ENCODE peak calls at places on chromosomes 4 and X, in nine cellular contexts. N is colonic mucosa, F is heart left ventricle, D is fibroblast of lung, C is transverse colon, J is stomach, O is tibial artery, M is upper lobe of left lung, S is GM12878. K is an unnamed sample.

GRCh38 chrX:68045008-68045577 is 388.2 kb downstream of the OPHN1 start:
- DNase-seq in D (no peak), M (no peak), S (no peak), J (no peak), F (no peak), O (no peak), C (no peak), N (no peak), K (no peak)

GRCh38 chrX:108735680-108736508 is 469 bp downstream of the IRS4 start:
- DNase-seq in J (no peak), N (no peak), O (no peak), F (no peak), S (no peak), D (peak; percentile 1), C (no peak), M (no peak), K (no peak)

GRCh38 chrX:21745756-21746155 is 12.2 kb downstream of the SMPX start:
- DNase-seq in F (no peak), O (peak; percentile 27), D (peak; percentile 40), M (no peak), N (peak; percentile 47), S (no peak), C (peak; percentile 28), J (peak; percentile 36), K (peak; percentile 52)

GRCh38 chr4:109298279-109299010 is 4.0 kb downstream of the COL25A1 start:
- DNase-seq in C (no peak), N (no peak), S (no peak), F (no peak), O (no peak), J (no peak), M (no peak), D (peak; percentile 11), K (no peak)

GRCh38 chr4:125520258-125520990 is 205.7 kb downstream of the FAT4 start:
- DNase-seq in D (peak; percentile 14), J (no peak), F (no peak), O (no peak), S (no peak), C (no peak), M (no peak), N (no peak), K (no peak)

GRCh38 chrX:150944233-150944632 is 38.9 kb upstream of the HMGB3 start:
- DNase-seq in C (no peak), F (no peak), S (no peak), O (no peak), M (no peak), D (no peak), N (no peak), J (no peak), K (no peak)

GRCh38 chrX:12269484-12269883 is 131.2 kb downstream of the FRMPD4 start:
- DNase-seq in C (no peak), O (no peak), J (no peak), D (no peak), N (no peak), M (no peak), F (no peak), S (no peak), K (no peak)

GRCh38 chrX:38318606-38319005 is 8.7 kb downstream of the RPGR start:
- DNase-seq in F (no peak), S (no peak), D (no peak), C (no peak), J (no peak), M (no peak), N (no peak), O (no peak), K (no peak)

DNA sequence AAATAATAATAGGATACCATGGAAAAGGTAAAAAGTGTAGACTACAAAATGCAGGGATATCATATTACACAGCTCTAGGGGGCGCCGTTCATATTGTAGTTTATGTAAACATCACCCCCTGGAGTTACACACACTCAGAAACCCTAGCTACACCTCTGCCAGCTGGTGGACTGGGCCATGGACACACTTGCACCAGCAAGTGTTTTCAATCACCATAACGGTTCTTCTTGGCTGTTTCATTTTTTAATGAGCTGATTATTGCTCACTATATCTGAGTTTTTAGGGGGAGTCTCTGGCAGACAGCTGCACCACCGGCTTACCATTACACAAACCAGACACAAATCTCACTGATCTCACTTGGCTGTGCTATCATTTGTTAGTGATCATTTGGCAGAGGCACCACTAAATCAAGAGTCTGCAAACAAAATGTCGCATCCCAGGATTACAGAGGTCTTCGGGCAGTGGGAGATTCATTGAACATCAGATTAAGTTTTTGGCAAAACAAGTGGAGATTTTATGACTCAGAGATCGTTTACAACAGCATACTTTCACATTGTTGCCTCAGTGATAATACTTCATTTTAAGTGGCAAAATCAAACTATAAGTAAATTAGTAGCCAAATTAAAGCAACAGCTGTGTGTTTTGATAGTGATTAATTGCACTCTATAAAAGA is 185.7 kb downstream of the UNC5C start:
- DNase-seq in C (no peak), D (peak; percentile 30), N (peak; percentile 19), F (no peak), S (no peak), O (no peak), J (no peak), M (no peak), K (peak; percentile 32)
- TF ChIP-seq CTCF in C (no peak), D (no peak), N (no peak), F (no peak), S (no peak), O (no peak), J (no peak), M (no peak), K (peak; percentile 48)

GRCh38 chrX:132745593-132745992 is 212.8 kb downstream of the HS6ST2 start:
- DNase-seq in O (no peak), S (no peak), M (no peak), D (no peak), J (no peak), N (no peak), F (no peak), C (no peak), K (no peak)

GRCh38 chrX:132744470-132744869 is 214.0 kb downstream of the HS6ST2 start:
- DNase-seq in S (no peak), F (no peak), N (no peak), M (no peak), C (no peak), O (no peak), D (no peak), J (no peak), K (no peak)

GRCh38 chrX:132740316-132741123 is 217.9 kb downstream of the HS6ST2 start:
- DNase-seq in M (no peak), D (peak; percentile 12), F (no peak), N (no peak), C (no peak), J (no peak), O (no peak), S (no peak), K (peak; percentile 32)

GRCh38 chrX:132741706-132742105 is 216.7 kb downstream of the HS6ST2 start:
- DNase-seq in N (no peak), M (no peak), S (no peak), J (no peak), D (peak; percentile 14), C (no peak), O (no peak), F (no peak), K (peak; percentile 7)

DNA sequence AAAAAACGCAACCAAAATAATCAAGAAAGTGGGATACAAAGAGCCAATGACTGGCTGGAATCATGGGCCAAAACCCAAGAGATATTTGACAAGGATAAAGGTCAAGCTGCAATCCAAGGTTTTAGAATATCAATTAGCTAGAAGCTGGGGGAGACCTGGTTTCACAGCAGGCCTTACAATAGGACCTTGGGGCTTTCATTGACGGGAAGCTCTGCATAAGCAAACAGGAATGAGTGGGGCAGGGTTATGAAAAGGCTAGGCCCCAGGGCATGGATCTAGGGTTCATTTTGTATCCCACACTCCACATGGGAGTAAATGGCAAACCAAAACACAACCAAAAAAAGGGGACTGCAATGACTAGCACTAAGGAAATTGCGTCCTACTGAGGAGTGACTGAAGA is 215.3 kb downstream of the HS6ST2 start:
- DNase-seq in O (no peak), D (no peak), C (no peak), M (no peak), J (no peak), F (no peak), N (no peak), S (no peak), K (no peak)
- H3K27me3 ChIP-seq in O (no peaks in the 10 kb centered on the region), D (no peaks in the 10 kb centered on the region), C (no peaks in the 10 kb centered on the region), M (no peaks in the 10 kb centered on the region), J (peaks cover 15% of the 10 kb centered on the region), F (no peaks in the 10 kb centered on the region), N (no peaks in the 10 kb centered on the region), S (no peaks in the 10 kb centered on the region), K (no peaks in the 10 kb centered on the region)

GRCh38 chr4:59772740-59773139 is 1427.4 kb upstream of the ADGRL3 start:
- DNase-seq in S (no peak), C (no peak), F (no peak), O (no peak), M (no peak), J (no peak), D (no peak), N (no peak), K (no peak)
- H3K4me1 ChIP-seq in S (no peaks in the 10 kb centered on the region), C (no peaks in the 10 kb centered on the region), F (no peaks in the 10 kb centered on the region), O (no peaks in the 10 kb centered on the region), M (no peaks in the 10 kb centered on the region), J (no peaks in the 10 kb centered on the region), D (no peaks in the 10 kb centered on the region), N (no peaks in the 10 kb centered on the region), K (no peaks in the 10 kb centered on the region)

GRCh38 chr4:102500371-102501175 is 586 bp upstream of the NFKB1 start:
- DNase-seq in C (peak; percentile 52), M (peak; percentile 58), O (peak; percentile 52), N (peak; percentile 62), J (peak; percentile 50), S (no peak), D (peak; percentile 58), F (peak; percentile 70), K (peak; percentile 33)

GRCh38 chr4:102503301-102503746 is 2.2 kb downstream of the NFKB1 start:
- DNase-seq in O (no peak), F (no peak), D (no peak), M (no peak), C (no peak), N (no peak), J (no peak), S (no peak), K (no peak)

GRCh38 chr4:102501176-102501634 is at the start of gene NFKB1:
- DNase-seq in N (peak; percentile 69), C (peak; percentile 73), O (peak; percentile 79), D (peak; percentile 76), S (peak; percentile 55), J (peak; percentile 73), M (peak; percentile 79), F (peak; percentile 77), K (peak; percentile 69)

GRCh38 chr4:102503831-102504786 is 3.0 kb downstream of the NFKB1 start:
- DNase-seq in C (no peak), F (no peak), D (no peak), O (no peak), J (no peak), S (no peak), M (no peak), N (no peak), K (no peak)

DNA sequence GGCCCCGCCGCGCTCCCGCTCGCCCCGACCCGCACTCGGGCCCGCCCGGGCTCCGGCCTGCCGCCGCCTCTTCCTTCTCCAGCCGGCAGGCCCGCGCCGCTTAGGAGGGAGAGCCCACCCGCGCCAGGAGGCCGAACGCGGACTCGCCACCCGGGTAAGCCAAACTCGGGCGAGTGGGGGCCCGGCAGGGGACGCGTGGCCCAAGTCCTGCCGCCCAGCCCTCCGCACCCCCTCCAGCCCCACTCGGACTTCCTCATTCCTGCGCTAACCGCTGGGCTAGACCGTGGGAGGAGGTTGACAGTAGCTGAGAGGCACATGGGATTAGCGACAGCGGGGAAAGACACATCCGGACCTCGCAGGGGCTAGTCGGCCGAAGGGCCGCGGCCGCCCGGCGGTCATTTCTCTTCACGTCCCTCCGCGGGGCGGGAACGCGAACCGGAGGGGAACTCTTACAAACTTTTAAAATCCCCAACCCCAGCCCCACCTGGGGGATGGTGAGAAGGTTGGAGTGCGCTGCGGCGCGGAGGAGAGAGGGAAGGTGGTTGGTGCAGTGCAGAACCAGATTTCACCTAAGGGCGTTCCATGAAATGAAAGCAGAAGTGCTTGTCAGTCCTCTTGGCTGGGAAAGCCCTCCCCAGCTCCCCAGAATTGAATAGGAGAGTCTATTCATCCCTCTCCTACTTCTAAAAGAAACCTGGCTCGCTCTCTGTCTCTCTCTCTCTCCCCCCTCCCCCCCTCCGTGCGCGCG is 650 bp downstream of the NFKB1 start:
- DNase-seq in F (peak; percentile 78), N (peak; percentile 81), D (peak; percentile 75), C (peak; percentile 86), J (peak; percentile 81), S (peak; percentile 54), O (peak; percentile 69), M (peak; percentile 88), K (peak; percentile 63)
- TF ChIP-seq CTCF in F (no peak), N (no peak), D (no peak), C (no peak), J (no peak), S (no peak), O (no peak), M (no peak), K (no peak)